ENCODE peak calls at places on chromosomes 3 and 15, in nine cellular contexts. Q is SK-N-SH, P is GM23338, F is OCI-LY7, O is PC-9, C is PC-3, K is Karpas-422, A is GM23248, I is hepatocyte. L is an unnamed sample.

GRCh38 chr3:37904614-37905047 is 43.0 kb downstream of the CTDSPL start:
- DNase-seq in Q (peak; percentile 32), P (no peak), F (no peak), O (no peak), C (no peak), K (no peak), A (peak; percentile 79), I (no peak), L (no peak)

GRCh38 chr3:146093928-146094327 is 67.1 kb downstream of the PLOD2 start:
- DNase-seq in Q (no peak), P (no peak), F (no peak), O (no peak), C (no peak), K (no peak), A (peak; percentile 49), I (no peak), L (no peak)

GRCh38 chr3:52897130-52898109 is at the start of gene STIMATE:
- DNase-seq in Q (peak; percentile 97), P (peak; percentile 95), F (peak; percentile 90), O (peak; percentile 91), C (peak; percentile 93), K (peak; percentile 94), A (peak; percentile 92), I (peak; percentile 93), L (peak; percentile 41)

GRCh38 chr3:186821429-186822367 is 15.4 kb upstream of the RFC4 start:
- DNase-seq in Q (peak; percentile 54), P (peak; percentile 85), F (peak; percentile 75), O (no peak), C (peak; percentile 80), K (peak; percentile 91), A (peak; percentile 86), I (peak; percentile 76), L (peak; percentile 36)

GRCh38 chr3:126692858-126693257 is 11.2 kb upstream of the CHCHD6 start:
- DNase-seq in Q (no peak), P (peak; percentile 13), F (no peak), O (no peak), C (no peak), K (peak; percentile 23), A (no peak), I (no peak), L (no peak)

GRCh38 chr3:99659032-99659431 is 20.6 kb downstream of the COL8A1 start:
- DNase-seq in Q (no peak), P (no peak), F (no peak), O (no peak), C (peak; percentile 92), K (no peak), A (peak; percentile 99), I (peak; percentile 16), L (no peak)

GRCh38 chr3:27311400-27311799 is 57.8 kb downstream of the NEK10 start:
- DNase-seq in Q (peak; percentile 4), P (peak; percentile 10), F (no peak), O (peak; percentile 62), C (peak; percentile 95), K (no peak), A (peak; percentile 98), I (peak; percentile 16), L (peak; percentile 90)

GRCh38 chr3:140007946-140008692 is 73.1 kb downstream of the CLSTN2 start:
- DNase-seq in Q (no peak), P (no peak), F (no peak), O (no peak), C (no peak), K (no peak), A (no peak), I (no peak), L (no peak)

GRCh38 chr3:54046677-54047214 is 75.6 kb upstream of the CACNA2D3 start:
- DNase-seq in Q (peak; percentile 55), P (no peak), F (no peak), O (no peak), C (peak; percentile 6), K (no peak), A (peak; percentile 71), I (peak; percentile 41), L (no peak)

DNA sequence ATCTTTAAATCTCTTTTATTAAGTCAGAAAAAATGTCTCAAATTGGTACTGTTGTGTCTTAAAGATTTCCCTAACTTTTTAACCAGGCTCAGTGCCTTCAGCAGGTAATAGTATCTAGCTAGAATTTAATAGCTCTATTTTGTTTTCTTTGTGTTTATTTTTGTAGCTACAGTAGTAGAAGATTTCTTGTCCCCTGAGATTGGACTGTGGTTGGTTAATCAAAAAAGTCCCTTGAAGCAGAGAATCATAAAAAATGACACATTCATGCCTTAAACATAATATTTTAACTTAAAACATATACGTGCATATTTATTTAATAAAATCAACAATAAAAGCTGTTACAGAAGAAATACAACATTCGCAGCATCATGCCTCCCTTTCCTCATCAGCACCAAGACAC is 102.8 kb downstream of the EEFSEC start:
- DNase-seq in Q (no peak), P (no peak), F (no peak), O (no peak), C (no peak), K (no peak), A (no peak), I (no peak), L (no peak)
- H3K9me2 ChIP-seq in Q (no peaks in the 10 kb centered on the region), P (peaks cover 5% of the 10 kb centered on the region), F (no peaks in the 10 kb centered on the region), O (no peaks in the 10 kb centered on the region), C (no peaks in the 10 kb centered on the region), K (no peaks in the 10 kb centered on the region), A (no peaks in the 10 kb centered on the region), I (no peaks in the 10 kb centered on the region), L (no peaks in the 10 kb centered on the region)

GRCh38 chr15:36389107-36389506 is 190.3 kb upstream of the CDIN1 start:
- DNase-seq in Q (peak; percentile 42), P (no peak), F (no peak), O (no peak), C (no peak), K (no peak), A (no peak), I (no peak), L (no peak)

GRCh38 chr15:36392666-36393266 is 186.7 kb upstream of the CDIN1 start:
- DNase-seq in Q (no peak), P (no peak), F (no peak), O (peak; percentile 31), C (peak; percentile 19), K (no peak), A (no peak), I (no peak), L (no peak)

GRCh38 chr15:36390491-36390890 is 188.9 kb upstream of the CDIN1 start:
- DNase-seq in Q (peak; percentile 56), P (no peak), F (no peak), O (no peak), C (no peak), K (no peak), A (no peak), I (no peak), L (no peak)
- H3K9me2 ChIP-seq in Q (no peaks in the 10 kb centered on the region), P (no peaks in the 10 kb centered on the region), F (no peaks in the 10 kb centered on the region), O (no peaks in the 10 kb centered on the region), C (no peaks in the 10 kb centered on the region), K (no peaks in the 10 kb centered on the region), A (no peaks in the 10 kb centered on the region), I (no peaks in the 10 kb centered on the region), L (no peaks in the 10 kb centered on the region)

DNA sequence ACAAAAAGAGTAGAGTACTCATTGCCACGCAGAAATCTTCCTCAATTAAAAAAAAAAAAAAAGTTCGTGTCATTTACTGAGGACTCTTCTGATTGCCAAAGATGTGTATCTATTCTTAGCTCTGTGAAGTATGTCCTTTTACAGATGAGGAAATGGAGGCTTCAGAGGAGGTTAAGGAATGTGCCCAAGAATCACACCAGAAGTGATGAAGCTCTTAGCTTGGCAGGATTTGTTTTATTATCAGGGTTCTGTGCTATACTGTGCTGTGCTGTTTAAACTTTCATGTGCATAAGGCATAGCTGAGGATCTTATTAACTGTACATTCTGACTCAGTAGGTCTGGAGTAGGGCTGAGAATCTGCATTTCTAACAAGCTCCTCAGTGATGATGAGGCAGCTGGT is 665.2 kb upstream of the ADAMTS9 start:
- DNase-seq in Q (no peak), P (no peak), F (no peak), O (no peak), C (no peak), K (no peak), A (peak; percentile 17), I (no peak), L (no peak)
- H3K9me2 ChIP-seq in Q (no peaks in the 10 kb centered on the region), P (no peaks in the 10 kb centered on the region), F (no peaks in the 10 kb centered on the region), O (no peaks in the 10 kb centered on the region), C (no peaks in the 10 kb centered on the region), K (no peaks in the 10 kb centered on the region), A (no peaks in the 10 kb centered on the region), I (no peaks in the 10 kb centered on the region), L (no peaks in the 10 kb centered on the region)

DNA sequence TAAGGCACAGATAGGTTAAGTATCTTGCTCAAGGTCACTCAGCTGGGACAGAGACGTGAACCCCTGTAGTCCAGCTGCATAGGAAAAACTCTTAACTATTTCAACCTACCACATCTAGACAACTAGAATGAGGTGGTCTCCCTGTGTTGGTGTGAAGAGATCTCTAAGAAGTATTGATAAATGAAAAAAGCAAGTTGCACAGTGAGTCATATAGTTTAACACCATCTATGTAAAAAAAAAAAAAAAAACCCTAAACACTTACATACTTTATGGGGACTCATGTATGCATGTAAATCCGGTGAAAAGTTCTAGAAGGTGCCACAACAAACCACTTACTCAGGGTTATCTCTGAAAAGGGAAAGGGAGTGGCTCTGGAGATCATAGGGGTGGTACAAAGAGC is 185.5 kb downstream of the SATB1 start:
- DNase-seq in Q (no peak), P (no peak), F (no peak), O (no peak), C (no peak), K (no peak), A (no peak), I (no peak), L (no peak)
- H3K9me2 ChIP-seq in Q (no peaks in the 10 kb centered on the region), P (no peaks in the 10 kb centered on the region), F (peaks cover 3% of the 10 kb centered on the region), O (no peaks in the 10 kb centered on the region), C (no peaks in the 10 kb centered on the region), K (no peaks in the 10 kb centered on the region), A (no peaks in the 10 kb centered on the region), I (no peaks in the 10 kb centered on the region), L (no peaks in the 10 kb centered on the region)